ENCODE peak calls at places on chromosomes 13 and 19, in seven cellular contexts. One of them, this sample, is unnamed.

GRCh38 chr19:17948967-17949930 is 16.4 kb downstream of the CCDC124 start:
- DNase-seq in SK-N-SH: no peak
- DNase-seq in right lobe of liver: no peak
- DNase-seq in IMR-90: no peak
- DNase-seq in mucosa of descending colon: no peak
- DNase-seq in endothelial cell of umbilical vein: no peak
- DNase-seq in testis: no peak
- DNase-seq in this sample: no peak

GRCh38 chr13:90696656-90697055 is 650.8 kb upstream of the MIR17HG start:
- DNase-seq in SK-N-SH: no peak
- DNase-seq in right lobe of liver: no peak
- DNase-seq in IMR-90: peak
- DNase-seq in mucosa of descending colon: no peak
- DNase-seq in endothelial cell of umbilical vein: no peak
- DNase-seq in testis: no peak
- DNase-seq in this sample: no peak

GRCh38 chr19:33392341-33393285 is 19.1 kb downstream of the CEBPG start:
- DNase-seq in SK-N-SH: peak
- DNase-seq in right lobe of liver: peak
- DNase-seq in IMR-90: no peak
- DNase-seq in mucosa of descending colon: peak
- DNase-seq in endothelial cell of umbilical vein: no peak
- DNase-seq in testis: peak
- DNase-seq in this sample: peak

GRCh38 chr13:110347535-110348308 is 40.6 kb downstream of the COL4A2 start:
- DNase-seq in SK-N-SH: no peak
- DNase-seq in right lobe of liver: no peak
- DNase-seq in IMR-90: peak
- DNase-seq in mucosa of descending colon: no peak
- DNase-seq in endothelial cell of umbilical vein: no peak
- DNase-seq in testis: no peak
- DNase-seq in this sample: no peak

GRCh38 chr13:44929691-44930090 is 59.6 kb downstream of the NUFIP1 start:
- DNase-seq in SK-N-SH: no peak
- DNase-seq in right lobe of liver: no peak
- DNase-seq in IMR-90: no peak
- DNase-seq in mucosa of descending colon: no peak
- DNase-seq in endothelial cell of umbilical vein: no peak
- DNase-seq in testis: no peak
- DNase-seq in this sample: no peak

GRCh38 chr13:31956944-31957644 is 74.5 kb upstream of the FRY start:
- DNase-seq in SK-N-SH: no peak
- DNase-seq in right lobe of liver: no peak
- DNase-seq in IMR-90: peak
- DNase-seq in mucosa of descending colon: no peak
- DNase-seq in endothelial cell of umbilical vein: no peak
- DNase-seq in testis: no peak
- DNase-seq in this sample: no peak

GRCh38 chr13:47459512-47459911 is 541.6 kb downstream of the SUCLA2 start:
- DNase-seq in SK-N-SH: peak
- DNase-seq in right lobe of liver: no peak
- DNase-seq in IMR-90: peak
- DNase-seq in mucosa of descending colon: no peak
- DNase-seq in endothelial cell of umbilical vein: no peak
- DNase-seq in testis: peak
- DNase-seq in this sample: no peak

GRCh38 chr13:35716644-35717170 is 240.2 kb upstream of the MAB21L1 start:
- DNase-seq in SK-N-SH: no peak
- DNase-seq in right lobe of liver: no peak
- DNase-seq in IMR-90: no peak
- DNase-seq in mucosa of descending colon: no peak
- DNase-seq in endothelial cell of umbilical vein: no peak
- DNase-seq in testis: no peak
- DNase-seq in this sample: peak

GRCh38 chr13:40483601-40484000 is 182.8 kb downstream of the FOXO1 start:
- DNase-seq in SK-N-SH: no peak
- DNase-seq in right lobe of liver: no peak
- DNase-seq in IMR-90: no peak
- DNase-seq in mucosa of descending colon: no peak
- DNase-seq in endothelial cell of umbilical vein: no peak
- DNase-seq in testis: no peak
- DNase-seq in this sample: no peak

GRCh38 chr19:10074153-10074552 is 12.0 kb upstream of the SHFL start:
- DNase-seq in SK-N-SH: no peak
- DNase-seq in right lobe of liver: no peak
- DNase-seq in IMR-90: peak
- DNase-seq in mucosa of descending colon: no peak
- DNase-seq in endothelial cell of umbilical vein: peak
- DNase-seq in testis: no peak
- DNase-seq in this sample: no peak

GRCh38 chr13:101300531-101300930 is 115.8 kb downstream of the NALCN start:
- DNase-seq in SK-N-SH: no peak
- DNase-seq in right lobe of liver: no peak
- DNase-seq in IMR-90: no peak
- DNase-seq in mucosa of descending colon: no peak
- DNase-seq in endothelial cell of umbilical vein: no peak
- DNase-seq in testis: no peak
- DNase-seq in this sample: no peak

GRCh38 chr13:79485014-79485441 is 4.1 kb downstream of the NDFIP2 start:
- DNase-seq in SK-N-SH: no peak
- DNase-seq in right lobe of liver: no peak
- DNase-seq in IMR-90: peak
- DNase-seq in mucosa of descending colon: no peak
- DNase-seq in endothelial cell of umbilical vein: no peak
- DNase-seq in testis: no peak
- DNase-seq in this sample: no peak

GRCh38 chr13:87680298-87680697 is 9.1 kb downstream of the SLITRK5 start:
- DNase-seq in SK-N-SH: peak
- DNase-seq in right lobe of liver: no peak
- DNase-seq in IMR-90: no peak
- DNase-seq in mucosa of descending colon: no peak
- DNase-seq in endothelial cell of umbilical vein: no peak
- DNase-seq in testis: no peak
- DNase-seq in this sample: no peak

GRCh38 chr19:13492128-13492527 is 14.2 kb downstream of the CACNA1A start:
- DNase-seq in SK-N-SH: no peak
- DNase-seq in right lobe of liver: no peak
- DNase-seq in IMR-90: peak
- DNase-seq in mucosa of descending colon: no peak
- DNase-seq in endothelial cell of umbilical vein: no peak
- DNase-seq in testis: no peak
- DNase-seq in this sample: no peak

GRCh38 chr13:35144496-35144895 is 202.4 kb downstream of the NBEA start:
- DNase-seq in SK-N-SH: no peak
- DNase-seq in right lobe of liver: no peak
- DNase-seq in IMR-90: no peak
- DNase-seq in mucosa of descending colon: no peak
- DNase-seq in endothelial cell of umbilical vein: peak
- DNase-seq in testis: no peak
- DNase-seq in this sample: no peak

GRCh38 chr13:36752673-36753072 is 66.3 kb upstream of the RFXAP start:
- DNase-seq in SK-N-SH: no peak
- DNase-seq in right lobe of liver: no peak
- DNase-seq in IMR-90: peak
- DNase-seq in mucosa of descending colon: no peak
- DNase-seq in endothelial cell of umbilical vein: no peak
- DNase-seq in testis: no peak
- DNase-seq in this sample: no peak

GRCh38 chr19:2233601-2234280 is 2.4 kb downstream of the PLEKHJ1 start:
- DNase-seq in SK-N-SH: no peak
- DNase-seq in right lobe of liver: no peak
- DNase-seq in IMR-90: no peak
- DNase-seq in mucosa of descending colon: no peak
- DNase-seq in endothelial cell of umbilical vein: no peak
- DNase-seq in testis: no peak
- DNase-seq in this sample: no peak
- H3K4me3 ChIP-seq in SK-N-SH: no peak
- H3K4me3 ChIP-seq in right lobe of liver: no peak
- H3K4me3 ChIP-seq in IMR-90: no peak
- H3K4me3 ChIP-seq in mucosa of descending colon: no peak
- H3K4me3 ChIP-seq in endothelial cell of umbilical vein: no peak
- H3K4me3 ChIP-seq in testis: no peak
- H3K4me3 ChIP-seq in this sample: no peak

GRCh38 chr13:57250472-57250871 is 83.5 kb downstream of the PRR20E start:
- DNase-seq in SK-N-SH: no peak
- DNase-seq in right lobe of liver: no peak
- DNase-seq in IMR-90: no peak
- DNase-seq in mucosa of descending colon: no peak
- DNase-seq in endothelial cell of umbilical vein: no peak
- DNase-seq in testis: no peak
- DNase-seq in this sample: no peak

DNA sequence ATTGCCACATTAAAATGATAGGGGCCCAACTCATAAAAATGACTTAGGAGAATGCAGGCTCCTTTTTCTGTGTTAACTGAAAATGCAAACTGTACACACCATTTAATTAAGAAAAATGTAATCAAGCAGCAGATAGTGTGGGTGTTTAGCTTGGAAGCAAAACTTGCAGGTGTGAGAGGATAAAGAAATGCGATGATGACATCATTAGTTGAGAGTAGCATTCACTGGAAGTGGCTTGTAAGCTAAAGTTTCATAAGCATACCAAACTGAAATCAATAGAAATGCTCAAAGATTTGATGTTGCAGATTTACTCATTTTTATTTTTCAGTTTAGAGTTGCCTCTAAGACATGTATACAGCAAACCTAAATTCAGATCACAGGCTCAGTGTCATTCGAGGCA is 86.6 kb downstream of the PRR20E start:
- DNase-seq in SK-N-SH: no peak
- DNase-seq in right lobe of liver: no peak
- DNase-seq in IMR-90: no peak
- DNase-seq in mucosa of descending colon: no peak
- DNase-seq in endothelial cell of umbilical vein: no peak
- DNase-seq in testis: no peak
- DNase-seq in this sample: no peak
- H3K4me3 ChIP-seq in SK-N-SH: no peak
- H3K4me3 ChIP-seq in right lobe of liver: no peak
- H3K4me3 ChIP-seq in IMR-90: no peak
- H3K4me3 ChIP-seq in mucosa of descending colon: no peak
- H3K4me3 ChIP-seq in endothelial cell of umbilical vein: no peak
- H3K4me3 ChIP-seq in testis: no peak
- H3K4me3 ChIP-seq in this sample: no peak

GRCh38 chr19:48302600-48302959 is 22.8 kb upstream of the EMP3 start:
- DNase-seq in SK-N-SH: no peak
- DNase-seq in right lobe of liver: peak
- DNase-seq in IMR-90: no peak
- DNase-seq in mucosa of descending colon: no peak
- DNase-seq in endothelial cell of umbilical vein: no peak
- DNase-seq in testis: no peak
- DNase-seq in this sample: no peak

GRCh38 chr19:48295458-48295857 is 25.6 kb downstream of the ZNF114 start:
- DNase-seq in SK-N-SH: no peak
- DNase-seq in right lobe of liver: no peak
- DNase-seq in IMR-90: no peak
- DNase-seq in mucosa of descending colon: no peak
- DNase-seq in endothelial cell of umbilical vein: no peak
- DNase-seq in testis: no peak
- DNase-seq in this sample: no peak

GRCh38 chr19:48296963-48297734 is 27.3 kb downstream of the ZNF114 start:
- DNase-seq in SK-N-SH: no peak
- DNase-seq in right lobe of liver: no peak
- DNase-seq in IMR-90: no peak
- DNase-seq in mucosa of descending colon: no peak
- DNase-seq in endothelial cell of umbilical vein: no peak
- DNase-seq in testis: no peak
- DNase-seq in this sample: no peak

GRCh38 chr19:48301886-48302599 is 23.3 kb upstream of the EMP3 start:
- DNase-seq in SK-N-SH: no peak
- DNase-seq in right lobe of liver: no peak
- DNase-seq in IMR-90: no peak
- DNase-seq in mucosa of descending colon: no peak
- DNase-seq in endothelial cell of umbilical vein: no peak
- DNase-seq in testis: no peak
- DNase-seq in this sample: no peak

DNA sequence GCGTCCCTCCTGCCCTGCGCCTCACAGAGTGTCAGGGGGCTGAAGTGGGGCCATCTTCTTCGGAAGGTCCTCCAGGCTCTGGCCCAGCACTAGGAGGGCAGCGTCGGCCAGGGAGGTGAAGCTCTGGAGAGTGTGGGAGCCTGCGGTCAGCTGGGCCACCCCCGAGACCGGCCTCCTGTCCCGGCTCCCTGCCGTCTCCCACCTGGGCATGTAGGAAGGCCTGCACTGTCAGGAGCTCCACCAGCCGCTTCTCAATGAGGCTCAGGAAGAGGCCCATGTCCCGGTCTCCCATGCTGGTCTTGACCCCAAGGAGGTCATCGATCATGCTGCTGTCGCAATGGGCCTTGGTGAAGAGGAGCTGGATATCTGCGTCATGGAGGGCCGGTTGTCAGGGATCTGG is 27.4 kb upstream of the EMP3 start:
- DNase-seq in SK-N-SH: no peak
- DNase-seq in right lobe of liver: no peak
- DNase-seq in IMR-90: no peak
- DNase-seq in mucosa of descending colon: no peak
- DNase-seq in endothelial cell of umbilical vein: no peak
- DNase-seq in testis: no peak
- DNase-seq in this sample: no peak
- H3K4me3 ChIP-seq in SK-N-SH: no peak
- H3K4me3 ChIP-seq in right lobe of liver: no peak
- H3K4me3 ChIP-seq in IMR-90: no peak
- H3K4me3 ChIP-seq in mucosa of descending colon: no peak
- H3K4me3 ChIP-seq in endothelial cell of umbilical vein: no peak
- H3K4me3 ChIP-seq in testis: no peak
- H3K4me3 ChIP-seq in this sample: no peak

GRCh38 chr19:653425-653824 is 9.6 kb downstream of the RNF126 start:
- DNase-seq in SK-N-SH: no peak
- DNase-seq in right lobe of liver: no peak
- DNase-seq in IMR-90: no peak
- DNase-seq in mucosa of descending colon: no peak
- DNase-seq in endothelial cell of umbilical vein: no peak
- DNase-seq in testis: no peak
- DNase-seq in this sample: no peak

GRCh38 chr19:650121-650520 is 10.4 kb downstream of the FGF22 start:
- DNase-seq in SK-N-SH: no peak
- DNase-seq in right lobe of liver: no peak
- DNase-seq in IMR-90: no peak
- DNase-seq in mucosa of descending colon: no peak
- DNase-seq in endothelial cell of umbilical vein: no peak
- DNase-seq in testis: no peak
- DNase-seq in this sample: no peak

GRCh38 chr19:651114-651818 is 11.6 kb downstream of the FGF22 start:
- DNase-seq in SK-N-SH: no peak
- DNase-seq in right lobe of liver: no peak
- DNase-seq in IMR-90: no peak
- DNase-seq in mucosa of descending colon: no peak
- DNase-seq in endothelial cell of umbilical vein: no peak
- DNase-seq in testis: no peak
- DNase-seq in this sample: no peak

GRCh38 chr19:652467-653389 is 10.3 kb downstream of the RNF126 start:
- DNase-seq in SK-N-SH: no peak
- DNase-seq in right lobe of liver: no peak
- DNase-seq in IMR-90: no peak
- DNase-seq in mucosa of descending colon: no peak
- DNase-seq in endothelial cell of umbilical vein: no peak
- DNase-seq in testis: no peak
- DNase-seq in this sample: no peak

DNA sequence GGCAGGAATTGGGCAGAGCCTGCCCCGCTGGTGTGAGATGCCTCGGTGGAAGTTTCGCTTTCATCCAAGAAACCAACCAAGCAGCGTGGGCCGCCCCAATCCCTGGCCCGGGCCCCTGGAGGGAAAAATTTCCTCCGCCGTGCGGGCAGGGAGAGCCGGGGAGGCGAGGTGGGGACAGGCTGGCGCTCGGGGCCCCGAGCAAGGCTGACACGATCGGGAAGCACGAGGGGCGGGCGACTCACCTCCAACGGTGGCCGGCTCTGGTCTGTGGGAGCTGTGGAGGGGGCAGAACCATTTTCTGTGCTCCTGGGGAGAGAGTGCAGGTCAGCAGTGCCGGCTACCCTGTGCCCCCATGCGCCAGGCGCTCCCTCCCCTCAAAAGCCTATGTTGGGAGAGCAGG is 11.0 kb downstream of the RNF126 start:
- DNase-seq in SK-N-SH: no peak
- DNase-seq in right lobe of liver: no peak
- DNase-seq in IMR-90: no peak
- DNase-seq in mucosa of descending colon: no peak
- DNase-seq in endothelial cell of umbilical vein: no peak
- DNase-seq in testis: no peak
- DNase-seq in this sample: no peak
- H3K4me3 ChIP-seq in SK-N-SH: no peak
- H3K4me3 ChIP-seq in right lobe of liver: no peak
- H3K4me3 ChIP-seq in IMR-90: no peak
- H3K4me3 ChIP-seq in mucosa of descending colon: no peak
- H3K4me3 ChIP-seq in endothelial cell of umbilical vein: no peak
- H3K4me3 ChIP-seq in testis: no peak
- H3K4me3 ChIP-seq in this sample: no peak

This sample was measured in sigmoid colon.